ENCODE peak calls at places on chromosomes 12 and 14, in seven cellular contexts. U is neuronal stem cell, P is trophoblast cell, S is mesenchymal stem cell, H is H9, J is IMR-90, A is H1. Z is an unnamed sample. For H3K4me1, the result is how much of the 10 kb centered on the place peaks cover.

GRCh38 chr12:48350249-48351021 is at the start of gene ZNF641:
- DNase-seq in A (peak), U (peak), H (peak), S (peak), J (peak), P (peak), Z (peak)

GRCh38 chr12:48773686-48774085 is 15.2 kb downstream of the ADCY6 start:
- DNase-seq in P (no peak), A (no peak), U (no peak), S (no peak), J (no peak), H (no peak), Z (no peak)

GRCh38 chr12:19200261-19200660 is 70.7 kb downstream of the PLEKHA5 start:
- DNase-seq in P (peak), S (peak), H (no peak), U (no peak), J (peak), A (no peak), Z (no peak)

GRCh38 chr14:75793806-75794205 is 132.8 kb downstream of the TTLL5 start:
- DNase-seq in A (no peak), U (no peak), H (no peak), J (peak), P (no peak), S (no peak), Z (no peak)

GRCh38 chr12:93836616-93837260 is 159.6 kb downstream of the CRADD start:
- DNase-seq in H (no peak), A (no peak), J (no peak), U (no peak), P (no peak), S (no peak), Z (no peak)

GRCh38 chr14:70045715-70046535 is 142.8 kb downstream of the SLC8A3 start:
- DNase-seq in P (peak), U (peak), J (peak), S (peak), A (peak), H (peak), Z (peak)

GRCh38 chr12:57128519-57129247 is 400 bp downstream of the LRP1 start:
- DNase-seq in J (no peak), P (peak), A (peak), U (no peak), S (no peak), H (peak), Z (peak)

GRCh38 chr14:64536488-64537245 is 3.9 kb upstream of the HSPA2 start:
- DNase-seq in U (no peak), P (peak), H (no peak), S (peak), A (no peak), J (peak), Z (peak)

GRCh38 chr14:61257469-61258057 is 23.6 kb downstream of the TMEM30B start:
- DNase-seq in A (no peak), J (no peak), H (no peak), P (no peak), U (no peak), S (no peak), Z (no peak)

GRCh38 chr14:101073598-101073965 is 170.1 kb upstream of the RTL1 start:
- DNase-seq in H (no peak), A (no peak), U (no peak), P (no peak), S (no peak), J (no peak), Z (no peak)

GRCh38 chr14:33475623-33476022 is 475.3 kb downstream of the EGLN3 start:
- DNase-seq in A (peak), H (peak), P (peak), S (peak), J (no peak), U (peak), Z (peak)

GRCh38 chr12:93686572-93687365 is 9.6 kb downstream of the CRADD start:
- DNase-seq in A (no peak), H (no peak), U (no peak), S (no peak), P (no peak), J (no peak), Z (no peak)

GRCh38 chr14:35336171-35337073 is 44.2 kb downstream of the PSMA6 start:
- DNase-seq in P (peak), H (peak), U (no peak), A (peak), J (peak), S (peak), Z (peak)

GRCh38 chr12:67193705-67194104 is 75.5 kb upstream of the CAND1 start:
- DNase-seq in A (peak), J (peak), H (peak), P (peak), S (peak), U (peak), Z (peak)

GRCh38 chr12:15982471-15982870 is 71.3 kb downstream of the DERA start:
- DNase-seq in U (no peak), A (no peak), J (peak), S (peak), H (no peak), P (no peak), Z (peak)

GRCh38 chr14:29085546-29085945 is 319.0 kb downstream of the FOXG1 start:
- DNase-seq in S (peak), J (peak), U (peak), H (peak), A (no peak), P (peak), Z (peak)

GRCh38 chr12:59164226-59164625 is 243.9 kb upstream of the LRIG3 start:
- DNase-seq in U (no peak), P (peak), H (no peak), J (no peak), A (no peak), S (no peak), Z (no peak)

GRCh38 chr14:89237923-89238529 is 179.0 kb downstream of the FOXN3 start:
- DNase-seq in U (no peak), H (peak), S (no peak), A (no peak), J (peak), P (peak), Z (peak)

GRCh38 chr14:45091696-45092095 is 7.8 kb downstream of the PRPF39 start:
- DNase-seq in S (no peak), A (no peak), J (peak), H (no peak), P (peak), U (no peak), Z (no peak)

GRCh38 chr14:51453869-51454268 is 197.8 kb upstream of the FRMD6 start:
- DNase-seq in H (no peak), P (no peak), S (no peak), J (no peak), A (no peak), U (no peak), Z (no peak)

GRCh38 chr14:104113631-104114420 is 24.6 kb upstream of the KIF26A start:
- DNase-seq in H (no peak), S (no peak), J (no peak), P (no peak), A (peak), U (no peak), Z (no peak)

GRCh38 chr12:94779520-94779919 is 129.2 kb upstream of the TMCC3 start:
- DNase-seq in H (no peak), P (no peak), S (peak), A (no peak), U (no peak), J (peak), Z (no peak)

GRCh38 chr12:117261267-117261666 is 71.0 kb upstream of the FBXO21 start:
- DNase-seq in H (no peak), J (no peak), A (no peak), U (no peak), P (no peak), S (no peak), Z (no peak)

GRCh38 chr12:13205809-13206559 is 9.5 kb downstream of the EMP1 start:
- DNase-seq in S (peak), H (no peak), U (no peak), P (peak), A (no peak), J (peak), Z (peak)

GRCh38 chr12:93167841-93168492 is 209.8 kb upstream of the NUDT4 start:
- DNase-seq in H (peak), P (peak), J (no peak), S (peak), U (peak), A (no peak), Z (peak)

GRCh38 chr12:76688627-76689026 is 75.3 kb upstream of the ZDHHC17 start:
- DNase-seq in H (no peak), J (no peak), A (no peak), P (no peak), U (no peak), S (no peak), Z (no peak)

GRCh38 chr14:95523051-95523817 is 6.8 kb upstream of the SYNE3 start:
- DNase-seq in A (no peak), J (peak), H (no peak), S (peak), P (peak), U (no peak), Z (peak)

GRCh38 chr12:91732086-91732485 is 413.6 kb downstream of the BTG1 start:
- DNase-seq in J (peak), P (no peak), S (peak), U (no peak), H (no peak), A (no peak), Z (no peak)

GRCh38 chr12:6532927-6533652 is 1.2 kb upstream of the GAPDH start:
- DNase-seq in J (peak), S (peak), H (peak), U (no peak), P (peak), A (peak), Z (peak)

GRCh38 chr12:124433147-124433874 is 134.1 kb downstream of the NCOR2 start:
- DNase-seq in P (no peak), U (no peak), H (no peak), A (no peak), S (no peak), J (no peak), Z (no peak)

GRCh38 chr14:80404413-80404812 is 193.1 kb upstream of the DIO2 start:
- DNase-seq in P (no peak), J (no peak), A (no peak), H (peak), S (no peak), U (no peak), Z (peak)

GRCh38 chr14:97624985-97625384 is 827.8 kb downstream of the VRK1 start:
- DNase-seq in P (no peak), U (no peak), H (no peak), J (no peak), A (no peak), S (no peak), Z (no peak)
- H3K23ac ChIP-seq in P (no peak), U (no peak), H (no peak), J (no peak), A (no peak), S (no peak), Z (no peak)

DNA sequence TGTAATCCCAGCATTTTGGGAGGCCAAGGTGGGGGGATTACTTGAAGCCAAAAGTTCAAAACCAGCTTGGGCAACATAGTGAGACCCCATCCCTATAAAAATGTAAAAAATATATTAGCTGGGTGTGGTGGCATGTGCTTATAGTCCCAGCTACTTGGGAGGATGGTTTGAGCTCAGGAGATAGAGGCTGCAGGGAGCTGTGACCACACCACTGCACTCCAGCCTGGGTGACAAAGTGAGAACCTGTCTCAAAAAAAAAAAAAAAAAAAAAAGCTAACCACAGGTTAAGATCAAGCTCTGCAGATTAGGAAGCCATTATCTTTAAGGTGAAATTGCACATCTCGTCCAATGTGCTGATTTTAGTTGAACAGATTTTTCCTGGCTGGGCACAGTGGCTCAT is 23.7 kb upstream of the CERS5 start:
- DNase-seq in A (no peak), U (no peak), J (no peak), P (no peak), H (no peak), S (no peak), Z (no peak)
- H3K4me1 ChIP-seq in A (under half), U (under half), J (under half), P (under half), H (under half), S (under half), Z (under half)

GRCh38 chr14:91171291-91171690 is 57.4 kb downstream of the DGLUCY start:
- DNase-seq in J (no peak), P (no peak), H (no peak), U (no peak), S (no peak), A (no peak), Z (no peak)

GRCh38 chr14:91173221-91173670 is 59.4 kb downstream of the DGLUCY start:
- DNase-seq in U (peak), J (peak), S (peak), A (peak), P (peak), H (peak), Z (peak)

GRCh38 chr14:91167380-91167770 is 53.5 kb downstream of the DGLUCY start:
- DNase-seq in P (no peak), U (no peak), S (no peak), A (no peak), J (no peak), H (no peak), Z (no peak)

GRCh38 chr14:91170504-91171121 is 56.7 kb downstream of the DGLUCY start:
- DNase-seq in S (no peak), U (no peak), J (peak), A (no peak), H (no peak), P (no peak), Z (no peak)

GRCh38 chr14:91169951-91170350 is 56.1 kb downstream of the DGLUCY start:
- DNase-seq in J (no peak), P (no peak), S (no peak), A (no peak), U (no peak), H (no peak), Z (no peak)
- H2BK5ac ChIP-seq in J (no peak), P (no peak), S (no peak), A (no peak), U (no peak), H (no peak), Z (no peak)

GRCh38 chr12:64746663-64747062 is 12.5 kb downstream of the GNS start:
- DNase-seq in H (no peak), S (peak), U (no peak), A (no peak), P (peak), J (peak), Z (no peak)
- H3K23ac ChIP-seq in H (no peak), S (no peak), U (no peak), A (no peak), P (no peak), J (peak), Z (no peak)

Z was measured in mesendoderm.